ENCODE peak calls at places on chromosomes 11 and 22, in ten cellular contexts. F is activated naive CD4-positive, alpha-beta T cell; R is body of pancreas; P is heart right ventricle; K is colonic mucosa; Z is NCI-H510A treated with DMSO at 0.1 percent for 48 hours; I is skeletal muscle cell; O is M059J; B is NCI-H1417; N is RKO. C is an unnamed sample.

GRCh38 chr11:57349491-57350274 is 11.5 kb downstream of the P2RX3 start:
- DNase-seq in F (peak), R (peak), P (peak), K (peak), Z (peak), I (no peak), O (peak), B (no peak), N (peak), C (peak)

GRCh38 chr11:69666752-69667536 is 8.2 kb downstream of the LTO1 start:
- DNase-seq in F (no peak), R (no peak), P (no peak), K (no peak), Z (no peak), I (no peak), O (no peak), B (no peak), N (no peak), C (no peak)

GRCh38 chr22:17342361-17342760 is 26.9 kb upstream of the CECR2 start:
- DNase-seq in F (no peak), R (no peak), P (no peak), K (no peak), Z (no peak), I (no peak), O (no peak), B (no peak), N (no peak), C (no peak)

GRCh38 chr11:77467993-77468392 is 5.9 kb downstream of the PAK1 start:
- DNase-seq in F (no peak), R (no peak), P (no peak), K (no peak), Z (no peak), I (peak), O (no peak), B (no peak), N (no peak), C (no peak)

GRCh38 chr11:32081129-32081641 is 9.7 kb upstream of the RCN1 start:
- DNase-seq in F (no peak), R (no peak), P (no peak), K (no peak), Z (no peak), I (no peak), O (peak), B (no peak), N (peak), C (no peak)

GRCh38 chr22:19880786-19881569 is 26.3 kb upstream of the GNB1L start:
- DNase-seq in F (no peak), R (peak), P (peak), K (peak), Z (no peak), I (peak), O (peak), B (no peak), N (peak), C (peak)

GRCh38 chr11:57474017-57474750 is 13.9 kb downstream of the RTN4RL2 start:
- DNase-seq in F (peak), R (no peak), P (no peak), K (no peak), Z (no peak), I (no peak), O (peak), B (no peak), N (peak), C (no peak)

GRCh38 chr11:1844221-1845094 is 5.7 kb downstream of the TNNI2 start:
- DNase-seq in F (peak), R (no peak), P (peak), K (peak), Z (no peak), I (no peak), O (no peak), B (no peak), N (no peak), C (no peak)

GRCh38 chr11:134409552-134410429 is 2.3 kb downstream of the B3GAT1 start:
- DNase-seq in F (no peak), R (no peak), P (no peak), K (no peak), Z (no peak), I (no peak), O (no peak), B (no peak), N (no peak), C (no peak)

GRCh38 chr22:49826603-49827306 is 918 bp downstream of the BRD1 start:
- DNase-seq in F (no peak), R (peak), P (peak), K (peak), Z (no peak), I (no peak), O (peak), B (peak), N (no peak), C (peak)

GRCh38 chr11:27291954-27292641 is 70.9 kb downstream of the CCDC34 start:
- DNase-seq in F (no peak), R (no peak), P (no peak), K (peak), Z (no peak), I (no peak), O (peak), B (no peak), N (no peak), C (no peak)

GRCh38 chr11:65279713-65280459 is 18.1 kb downstream of the POLA2 start:
- DNase-seq in F (no peak), R (no peak), P (peak), K (no peak), Z (no peak), I (peak), O (peak), B (no peak), N (peak), C (no peak)

GRCh38 chr11:58625826-58626460 is 3.5 kb downstream of the CNTF start:
- DNase-seq in F (no peak), R (no peak), P (no peak), K (no peak), Z (no peak), I (no peak), O (peak), B (no peak), N (no peak), C (no peak)

GRCh38 chr22:21775061-21775460 is 39.5 kb upstream of the YPEL1 start:
- DNase-seq in F (no peak), R (no peak), P (no peak), K (no peak), Z (no peak), I (peak), O (no peak), B (no peak), N (no peak), C (peak)

GRCh38 chr22:23225724-23226496 is 45.6 kb downstream of the BCR start:
- DNase-seq in F (peak), R (no peak), P (peak), K (peak), Z (peak), I (no peak), O (peak), B (no peak), N (no peak), C (peak)

GRCh38 chr22:42697542-42698013 is 23.1 kb downstream of the A4GALT start:
- DNase-seq in F (no peak), R (peak), P (peak), K (peak), Z (no peak), I (peak), O (peak), B (no peak), N (peak), C (no peak)

GRCh38 chr22:17213976-17214375 is 5.3 kb downstream of the ADA2 start:
- DNase-seq in F (peak), R (peak), P (peak), K (peak), Z (peak), I (no peak), O (peak), B (peak), N (peak), C (peak)

GRCh38 chr22:40323681-40324083 is 22.6 kb upstream of the ADSL start:
- DNase-seq in F (no peak), R (no peak), P (no peak), K (no peak), Z (no peak), I (no peak), O (no peak), B (no peak), N (no peak), C (no peak)

GRCh38 chr11:117597083-117597482 is 199.9 kb downstream of the DSCAML1 start:
- DNase-seq in F (peak), R (peak), P (peak), K (peak), Z (no peak), I (no peak), O (peak), B (no peak), N (peak), C (no peak)

GRCh38 chr22:29002603-29003002 is 59.0 kb downstream of the C22orf31 start:
- DNase-seq in F (no peak), R (no peak), P (peak), K (no peak), Z (no peak), I (no peak), O (no peak), B (no peak), N (no peak), C (peak)

GRCh38 chr11:446886-447285 is 3.2 kb upstream of the PTDSS2 start:
- DNase-seq in F (no peak), R (no peak), P (no peak), K (peak), Z (peak), I (no peak), O (no peak), B (peak), N (no peak), C (no peak)

GRCh38 chr22:47775191-47775590 is 1012.7 kb downstream of the TBC1D22A start:
- DNase-seq in F (no peak), R (no peak), P (no peak), K (no peak), Z (no peak), I (no peak), O (no peak), B (no peak), N (no peak), C (no peak)

GRCh38 chr11:130673698-130674097 is 225.3 kb downstream of the ADAMTS15 start:
- DNase-seq in F (no peak), R (no peak), P (no peak), K (no peak), Z (no peak), I (no peak), O (peak), B (no peak), N (no peak), C (no peak)

GRCh38 chr11:67269401-67270255 is 3.4 kb downstream of the GRK2 start:
- DNase-seq in F (no peak), R (no peak), P (no peak), K (peak), Z (no peak), I (no peak), O (no peak), B (no peak), N (no peak), C (peak)

GRCh38 chr11:63246045-63246444 is 2.6 kb upstream of the SLC22A25 start:
- DNase-seq in F (no peak), R (no peak), P (no peak), K (no peak), Z (no peak), I (no peak), O (no peak), B (no peak), N (no peak), C (no peak)

GRCh38 chr11:133386262-133386661 is 146.0 kb downstream of the OPCML start:
- DNase-seq in F (no peak), R (no peak), P (no peak), K (no peak), Z (no peak), I (no peak), O (no peak), B (peak), N (no peak), C (no peak)

GRCh38 chr11:119155733-119156492 is 7.1 kb downstream of the ABCG4 start:
- DNase-seq in F (no peak), R (no peak), P (no peak), K (peak), Z (peak), I (no peak), O (peak), B (no peak), N (peak), C (no peak)

C was measured in G401.